ENCODE peak calls at places on chromosome 1, in nine cellular contexts. O, W, S, P, D, U, A, Y and N are unnamed samples.
A peak's percentile ranks its signal among the peaks of the same experiment; 100 is the strongest.

GRCh38 chr1:229388876-229389580 is 44.9 kb downstream of the ACTA1 start:
- DNase-seq in O (no peak), W (peak; percentile 20), S (no peak), P (no peak), D (no peak), U (no peak), A (no peak), Y (peak; percentile 3), N (no peak)

GRCh38 chr1:31222176-31222575 is 17.5 kb downstream of the NKAIN1 start:
- DNase-seq in O (no peak), W (no peak), S (no peak), P (no peak), D (no peak), U (no peak), A (no peak), Y (no peak), N (no peak)

GRCh38 chr1:243508303-243508713 is 252.5 kb downstream of the SDCCAG8 start:
- DNase-seq in O (no peak), W (no peak), S (no peak), P (no peak), D (no peak), U (no peak), A (no peak), Y (no peak), N (no peak)

GRCh38 chr1:37559080-37559479 is 2.3 kb downstream of the DNALI1 start:
- DNase-seq in O (no peak), W (no peak), S (no peak), P (no peak), D (no peak), U (no peak), A (no peak), Y (no peak), N (no peak)

GRCh38 chr1:234731371-234732085 is 121.5 kb upstream of the IRF2BP2 start:
- DNase-seq in O (no peak), W (peak; percentile 29), S (no peak), P (no peak), D (peak; percentile 21), U (no peak), A (no peak), Y (peak; percentile 44), N (no peak)

GRCh38 chr1:156920233-156921052 is at the start of gene LRRC71:
- DNase-seq in O (peak; percentile 95), W (peak; percentile 79), S (peak; percentile 92), P (peak; percentile 89), D (peak; percentile 49), U (peak; percentile 39), A (peak; percentile 68), Y (peak; percentile 29), N (no peak)

GRCh38 chr1:209583408-209583807 is at the start of gene CAMK1G:
- DNase-seq in O (no peak), W (no peak), S (no peak), P (no peak), D (no peak), U (no peak), A (no peak), Y (peak; percentile 54), N (no peak)

GRCh38 chr1:91940496-91940895 is 8.7 kb upstream of the BRDT start:
- DNase-seq in O (no peak), W (no peak), S (no peak), P (no peak), D (no peak), U (no peak), A (no peak), Y (no peak), N (no peak)

GRCh38 chr1:15742339-15742801 is at the start of gene TMEM82:
- DNase-seq in O (no peak), W (no peak), S (no peak), P (no peak), D (no peak), U (no peak), A (no peak), Y (no peak), N (no peak)

GRCh38 chr1:214859647-214860046 is 222.9 kb upstream of the KCNK2 start:
- DNase-seq in O (no peak), W (no peak), S (peak; percentile 67), P (no peak), D (no peak), U (no peak), A (no peak), Y (no peak), N (no peak)

GRCh38 chr1:27538793-27539192 is 48.8 kb upstream of the WASF2 start:
- DNase-seq in O (no peak), W (peak; percentile 50), S (no peak), P (no peak), D (no peak), U (no peak), A (no peak), Y (peak; percentile 44), N (no peak)

GRCh38 chr1:60387175-60387574 is 313.6 kb upstream of the C1orf87 start:
- DNase-seq in O (no peak), W (no peak), S (no peak), P (no peak), D (no peak), U (no peak), A (no peak), Y (no peak), N (no peak)

GRCh38 chr1:224459051-224459450 is 24.5 kb upstream of the WDR26 start:
- DNase-seq in O (no peak), W (no peak), S (no peak), P (no peak), D (no peak), U (no peak), A (no peak), Y (no peak), N (no peak)

DNA sequence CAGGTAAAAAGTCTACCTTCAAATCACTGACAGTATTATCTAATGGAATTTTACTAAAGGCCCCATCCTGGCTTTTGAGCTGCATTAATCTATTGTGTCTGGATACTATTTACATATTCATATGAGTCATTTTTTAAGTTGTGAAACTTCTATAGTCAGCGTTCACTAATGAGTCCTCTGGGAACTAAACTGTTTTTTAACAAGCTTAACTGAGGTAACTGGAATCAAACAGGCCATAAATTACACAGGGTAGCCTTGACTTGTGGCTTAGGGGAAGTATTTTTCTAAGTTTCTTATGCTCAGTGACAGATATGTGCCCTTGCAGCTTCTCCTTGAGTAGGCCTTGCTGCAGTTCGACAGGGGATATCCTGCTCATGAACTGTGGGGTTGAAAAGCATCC is 68.8 kb downstream of the JMJD4 start:
- DNase-seq in O (no peak), W (no peak), S (no peak), P (no peak), D (no peak), U (no peak), A (no peak), Y (no peak), N (no peak)
- H3K9me3 ChIP-seq in O (peaks cover 24% of the 10 kb centered on the region), W (peaks cover 93% of the 10 kb centered on the region), S (peaks cover 30% of the 10 kb centered on the region), P (peaks cover 95% of the 10 kb centered on the region), D (peaks cover 36% of the 10 kb centered on the region), U (peaks cover 51% of the 10 kb centered on the region), A (peaks cover 100% of the 10 kb centered on the region), Y (peaks cover 42% of the 10 kb centered on the region), N (peaks cover 28% of the 10 kb centered on the region)

DNA sequence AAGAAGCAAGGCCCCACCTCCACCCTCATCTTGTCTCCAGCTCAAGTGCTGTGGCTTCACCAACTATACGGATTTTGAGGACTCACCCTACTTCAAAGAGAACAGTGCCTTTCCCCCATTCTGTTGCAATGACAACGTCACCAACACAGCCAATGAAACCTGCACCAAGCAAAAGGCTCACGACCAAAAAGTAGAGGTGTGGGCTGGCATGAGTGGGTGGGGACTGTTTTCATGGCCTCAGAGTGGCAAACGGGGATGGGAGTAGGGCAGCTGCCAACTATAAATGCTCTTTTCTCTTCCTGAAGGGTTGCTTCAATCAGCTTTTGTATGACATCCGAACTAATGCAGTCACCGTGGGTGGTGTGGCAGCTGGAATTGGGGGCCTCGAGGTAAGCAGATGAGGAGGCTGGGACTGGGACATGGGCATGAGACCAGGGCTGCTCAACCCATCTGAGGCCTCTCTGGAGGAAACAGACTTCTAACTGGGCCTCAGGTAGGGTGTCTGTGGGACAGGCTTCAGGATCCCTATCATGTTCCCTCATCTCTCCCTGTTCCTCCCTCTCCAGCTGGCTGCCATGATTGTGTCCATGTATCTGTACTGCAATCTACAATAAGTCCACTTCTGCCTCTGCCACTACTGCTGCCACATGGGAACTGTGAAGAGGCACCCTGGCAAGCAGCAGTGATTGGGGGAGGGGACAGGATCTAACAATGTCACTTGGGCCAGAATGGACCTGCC is 8.8 kb upstream of the P3R3URF start:
- DNase-seq in O (no peak), W (no peak), S (peak; percentile 59), P (no peak), D (no peak), U (no peak), A (no peak), Y (no peak), N (no peak)
- H3K27ac ChIP-seq in O (peak overlapping the region; percentile 28), W (no peak overlapping the region), S (no peak overlapping the region), P (no peak overlapping the region), D (peak overlapping the region; percentile 90), U (no peak overlapping the region), A (peak overlapping the region; percentile 86), Y (no peak overlapping the region), N (no peak overlapping the region)

GRCh38 chr1:79554620-79555160 is 548.2 kb upstream of the ADGRL4 start:
- DNase-seq in O (no peak), W (no peak), S (no peak), P (no peak), D (no peak), U (no peak), A (no peak), Y (no peak), N (no peak)
- H3K9me3 ChIP-seq in O (no peaks in the 10 kb centered on the region), W (no peaks in the 10 kb centered on the region), S (no peaks in the 10 kb centered on the region), P (no peaks in the 10 kb centered on the region), D (no peaks in the 10 kb centered on the region), U (no peaks in the 10 kb centered on the region), A (no peaks in the 10 kb centered on the region), Y (no peaks in the 10 kb centered on the region), N (no peaks in the 10 kb centered on the region)

DNA sequence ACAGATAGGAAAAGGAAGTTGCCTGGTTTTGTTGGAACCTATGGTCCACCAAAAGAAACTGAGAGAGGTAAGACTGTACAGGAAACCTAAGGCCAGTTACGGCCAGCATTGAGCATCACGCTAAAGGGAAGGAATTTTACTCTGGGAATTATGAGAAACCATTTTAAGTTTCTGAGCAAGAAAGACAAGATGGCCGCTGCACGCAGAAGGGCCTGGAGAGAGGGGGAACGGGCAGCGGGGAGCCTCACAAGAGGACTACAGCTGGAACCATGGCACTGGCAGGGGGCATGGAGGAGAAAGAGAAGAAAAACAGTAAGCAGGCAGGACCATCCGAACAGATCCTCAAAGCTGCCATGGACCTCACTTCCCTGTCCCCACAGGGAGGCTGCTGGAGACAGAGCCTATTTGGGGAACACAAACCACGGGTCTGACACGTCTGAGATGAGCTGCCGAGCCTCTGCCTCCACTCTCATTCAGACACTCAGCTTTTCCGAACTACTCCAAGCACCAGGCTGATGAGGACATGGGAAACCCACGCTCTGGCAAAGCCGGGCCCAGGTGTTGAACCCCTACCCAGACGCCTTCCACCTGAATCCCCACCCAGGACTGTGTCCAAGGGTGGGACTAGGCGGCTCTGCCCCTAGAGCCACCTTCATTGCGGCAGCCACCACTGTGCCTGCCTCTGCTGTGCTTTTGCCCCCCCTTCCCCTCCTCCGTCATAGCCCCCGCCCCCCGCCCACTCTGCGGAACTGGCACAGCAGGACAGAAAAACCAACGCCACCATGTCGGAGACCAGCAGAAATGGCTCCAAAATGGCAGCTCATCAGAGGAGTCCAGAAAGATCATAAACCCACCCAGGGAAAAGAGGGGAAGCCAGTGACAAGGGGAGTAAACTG is 69.0 kb downstream of the CD46 start:
- DNase-seq in O (no peak), W (no peak), S (no peak), P (peak; percentile 57), D (no peak), U (no peak), A (no peak), Y (no peak), N (no peak)
- H3K27ac ChIP-seq in O (peak overlapping the region; percentile 83), W (no peak overlapping the region), S (no peak overlapping the region), P (peak overlapping the region; percentile 98), D (no peak overlapping the region), U (no peak overlapping the region), A (peak overlapping the region; percentile 98), Y (no peak overlapping the region), N (peak overlapping the region; percentile 4)